ENCODE peak calls at places on chromosomes 5 and 9, in four cellular contexts. One of them, this sample, is unnamed.

GRCh38 chr9:121122450-121123032 is 47.8 kb downstream of the CNTRL start:
- DNase-seq in T-helper 2 cell: no peak
- DNase-seq in fibroblast of the conjunctiva: no peak
- DNase-seq in pancreas: no peak
- DNase-seq in this sample: no peak

GRCh38 chr5:159319363-159319762 is 10.9 kb downstream of the IL12B start:
- DNase-seq in fibroblast of the conjunctiva: no peak
- DNase-seq in pancreas: no peak
- DNase-seq in T-helper 2 cell: no peak
- DNase-seq in this sample: no peak

GRCh38 chr9:92686954-92687353 is 17.0 kb upstream of the IPPK start:
- DNase-seq in T-helper 2 cell: peak
- DNase-seq in pancreas: no peak
- DNase-seq in fibroblast of the conjunctiva: no peak
- DNase-seq in this sample: no peak

GRCh38 chr5:54551906-54552305 is 34.3 kb downstream of the SNX18 start:
- DNase-seq in T-helper 2 cell: no peak
- DNase-seq in pancreas: no peak
- DNase-seq in fibroblast of the conjunctiva: no peak
- DNase-seq in this sample: no peak

GRCh38 chr9:132546148-132547051 is 36.0 kb upstream of the BARHL1 start:
- DNase-seq in pancreas: no peak
- DNase-seq in fibroblast of the conjunctiva: no peak
- DNase-seq in T-helper 2 cell: no peak
- DNase-seq in this sample: no peak

GRCh38 chr9:129408535-129409215 is 212.2 kb downstream of the C9orf50 start:
- DNase-seq in T-helper 2 cell: no peak
- DNase-seq in pancreas: peak
- DNase-seq in fibroblast of the conjunctiva: no peak
- DNase-seq in this sample: no peak

GRCh38 chr5:31408814-31409213 is 123.1 kb downstream of the DROSHA start:
- DNase-seq in fibroblast of the conjunctiva: peak
- DNase-seq in T-helper 2 cell: no peak
- DNase-seq in pancreas: no peak
- DNase-seq in this sample: no peak

GRCh38 chr5:149745-150450 is 41.4 kb upstream of the LRRC14B start:
- DNase-seq in fibroblast of the conjunctiva: peak
- DNase-seq in pancreas: no peak
- DNase-seq in T-helper 2 cell: no peak
- DNase-seq in this sample: no peak

GRCh38 chr9:650362-650761 is 191.1 kb upstream of the DMRT1 start:
- DNase-seq in T-helper 2 cell: peak
- DNase-seq in fibroblast of the conjunctiva: no peak
- DNase-seq in pancreas: no peak
- DNase-seq in this sample: no peak

GRCh38 chr9:32706004-32706749 is 70.7 kb upstream of the TAF1L start:
- DNase-seq in T-helper 2 cell: no peak
- DNase-seq in pancreas: no peak
- DNase-seq in fibroblast of the conjunctiva: no peak
- DNase-seq in this sample: no peak

GRCh38 chr9:20314981-20315380 is 307.3 kb downstream of the MLLT3 start:
- DNase-seq in T-helper 2 cell: peak
- DNase-seq in fibroblast of the conjunctiva: no peak
- DNase-seq in pancreas: no peak
- DNase-seq in this sample: no peak

GRCh38 chr9:109922617-109923260 is 142.7 kb downstream of the PALM2AKAP2 start:
- DNase-seq in pancreas: no peak
- DNase-seq in fibroblast of the conjunctiva: no peak
- DNase-seq in T-helper 2 cell: no peak
- DNase-seq in this sample: no peak

GRCh38 chr9:93896496-93897033 is 58.6 kb downstream of the BARX1 start:
- DNase-seq in fibroblast of the conjunctiva: no peak
- DNase-seq in T-helper 2 cell: no peak
- DNase-seq in pancreas: peak
- DNase-seq in this sample: no peak

GRCh38 chr5:112077180-112077579 is 320.2 kb upstream of the NREP start:
- DNase-seq in pancreas: no peak
- DNase-seq in T-helper 2 cell: peak
- DNase-seq in fibroblast of the conjunctiva: no peak
- DNase-seq in this sample: no peak

GRCh38 chr9:6876195-6876594 is 118.4 kb downstream of the KDM4C start:
- DNase-seq in pancreas: no peak
- DNase-seq in T-helper 2 cell: no peak
- DNase-seq in fibroblast of the conjunctiva: no peak
- DNase-seq in this sample: no peak

GRCh38 chr5:53480474-53481353 is at the start of gene FST:
- DNase-seq in fibroblast of the conjunctiva: no peak
- DNase-seq in pancreas: peak
- DNase-seq in T-helper 2 cell: peak
- DNase-seq in this sample: no peak

GRCh38 chr9:2032234-2032633 is 17.1 kb downstream of the SMARCA2 start:
- DNase-seq in pancreas: no peak
- DNase-seq in fibroblast of the conjunctiva: no peak
- DNase-seq in T-helper 2 cell: no peak
- DNase-seq in this sample: no peak